ENCODE peak calls at places on chromosomes 6 and 20, in six cellular contexts. One of them, this sample, is unnamed.
A peak's percentile ranks its signal among the peaks of the same experiment; 100 is the strongest.

GRCh38 chr6:98944598-98945011 is 3.1 kb downstream of the FBXL4 start:
- DNase-seq in A549: no peak
- DNase-seq in WTC11: no peak
- DNase-seq in H1: no peak
- DNase-seq in K562: peak; percentile 9
- DNase-seq in HepG2: peak; percentile 90
- DNase-seq in this sample: peak; percentile 12

GRCh38 chr6:147244832-147245231 is 40.6 kb downstream of the STXBP5 start:
- DNase-seq in A549: no peak
- DNase-seq in WTC11: no peak
- DNase-seq in H1: no peak
- DNase-seq in K562: no peak
- DNase-seq in HepG2: no peak
- DNase-seq in this sample: no peak

GRCh38 chr6:20850687-20851416 is 316.6 kb downstream of the CDKAL1 start:
- DNase-seq in A549: no peak
- DNase-seq in WTC11: no peak
- DNase-seq in H1: no peak
- DNase-seq in K562: no peak
- DNase-seq in HepG2: no peak
- DNase-seq in this sample: no peak

GRCh38 chr6:163711615-163712568 is 297.4 kb downstream of the QKI start:
- DNase-seq in A549: peak; percentile 8
- DNase-seq in WTC11: no peak
- DNase-seq in H1: no peak
- DNase-seq in K562: no peak
- DNase-seq in HepG2: peak; percentile 11
- DNase-seq in this sample: no peak

GRCh38 chr20:32227744-32228688 is 20.3 kb downstream of the POFUT1 start:
- DNase-seq in A549: no peak
- DNase-seq in WTC11: no peak
- DNase-seq in H1: no peak
- DNase-seq in K562: no peak
- DNase-seq in HepG2: no peak
- DNase-seq in this sample: no peak

GRCh38 chr6:15793288-15793687 is 130.5 kb upstream of the DTNBP1 start:
- DNase-seq in A549: no peak
- DNase-seq in WTC11: no peak
- DNase-seq in H1: no peak
- DNase-seq in K562: peak; percentile 74
- DNase-seq in HepG2: no peak
- DNase-seq in this sample: no peak

GRCh38 chr6:12313311-12313991 is 23.3 kb downstream of the EDN1 start:
- DNase-seq in A549: no peak
- DNase-seq in WTC11: no peak
- DNase-seq in H1: no peak
- DNase-seq in K562: no peak
- DNase-seq in HepG2: no peak
- DNase-seq in this sample: no peak

GRCh38 chr20:63768591-63769515 is 29.3 kb downstream of the SLC2A4RG start:
- DNase-seq in A549: no peak
- DNase-seq in WTC11: no peak
- DNase-seq in H1: no peak
- DNase-seq in K562: no peak
- DNase-seq in HepG2: no peak
- DNase-seq in this sample: no peak

GRCh38 chr6:112016335-112016734 is 37.6 kb upstream of the CCN6 start:
- DNase-seq in A549: no peak
- DNase-seq in WTC11: no peak
- DNase-seq in H1: no peak
- DNase-seq in K562: no peak
- DNase-seq in HepG2: no peak
- DNase-seq in this sample: peak; percentile 45

GRCh38 chr6:2185056-2185455 is 60.3 kb downstream of the GMDS start:
- DNase-seq in A549: no peak
- DNase-seq in WTC11: no peak
- DNase-seq in H1: no peak
- DNase-seq in K562: no peak
- DNase-seq in HepG2: no peak
- DNase-seq in this sample: no peak

GRCh38 chr20:35523298-35523888 is 6.1 kb downstream of the C20orf173 start:
- DNase-seq in A549: peak; percentile 76
- DNase-seq in WTC11: peak; percentile 69
- DNase-seq in H1: no peak
- DNase-seq in K562: peak; percentile 66
- DNase-seq in HepG2: peak; percentile 47
- DNase-seq in this sample: no peak

GRCh38 chr20:8388146-8388545 is 256.1 kb downstream of the PLCB1 start:
- DNase-seq in A549: no peak
- DNase-seq in WTC11: no peak
- DNase-seq in H1: no peak
- DNase-seq in K562: no peak
- DNase-seq in HepG2: no peak
- DNase-seq in this sample: peak; percentile 37

GRCh38 chr6:42104095-42104806 is 38.2 kb downstream of the C6orf132 start:
- DNase-seq in A549: no peak
- DNase-seq in WTC11: peak; percentile 85
- DNase-seq in H1: peak; percentile 51
- DNase-seq in K562: peak; percentile 94
- DNase-seq in HepG2: peak; percentile 61
- DNase-seq in this sample: peak; percentile 64

GRCh38 chr6:158561247-158561884 is 1.5 kb downstream of the TMEM181 start:
- DNase-seq in A549: no peak
- DNase-seq in WTC11: no peak
- DNase-seq in H1: no peak
- DNase-seq in K562: no peak
- DNase-seq in HepG2: no peak
- DNase-seq in this sample: no peak

GRCh38 chr6:154960299-154960796 is 34.8 kb upstream of the TIAM2 start:
- DNase-seq in A549: no peak
- DNase-seq in WTC11: no peak
- DNase-seq in H1: no peak
- DNase-seq in K562: peak; percentile 17
- DNase-seq in HepG2: peak; percentile 93
- DNase-seq in this sample: no peak

GRCh38 chr6:129767776-129768490 is 58.0 kb upstream of the ARHGAP18 start:
- DNase-seq in A549: no peak
- DNase-seq in WTC11: no peak
- DNase-seq in H1: no peak
- DNase-seq in K562: no peak
- DNase-seq in HepG2: no peak
- DNase-seq in this sample: no peak

GRCh38 chr20:11217322-11217989 is 543.7 kb upstream of the JAG1 start:
- DNase-seq in A549: no peak
- DNase-seq in WTC11: no peak
- DNase-seq in H1: no peak
- DNase-seq in K562: no peak
- DNase-seq in HepG2: no peak
- DNase-seq in this sample: peak; percentile 93

GRCh38 chr6:63571883-63572732 is at the start of the genes LOC128125822 and PTP4A1:
- DNase-seq in A549: peak; percentile 60
- DNase-seq in WTC11: peak; percentile 97
- DNase-seq in H1: peak; percentile 92
- DNase-seq in K562: peak; percentile 94
- DNase-seq in HepG2: peak; percentile 95
- DNase-seq in this sample: peak; percentile 97

GRCh38 chr20:32536861-32537656 is 48.1 kb downstream of the NOL4L start:
- DNase-seq in A549: no peak
- DNase-seq in WTC11: peak; percentile 42
- DNase-seq in H1: no peak
- DNase-seq in K562: no peak
- DNase-seq in HepG2: no peak
- DNase-seq in this sample: no peak

GRCh38 chr6:72521684-72522083 is 100.2 kb upstream of the KCNQ5 start:
- DNase-seq in A549: no peak
- DNase-seq in WTC11: no peak
- DNase-seq in H1: no peak
- DNase-seq in K562: no peak
- DNase-seq in HepG2: no peak
- DNase-seq in this sample: no peak

GRCh38 chr6:72525821-72526550 is 95.9 kb upstream of the KCNQ5 start:
- DNase-seq in A549: no peak
- DNase-seq in WTC11: no peak
- DNase-seq in H1: no peak
- DNase-seq in K562: no peak
- DNase-seq in HepG2: no peak
- DNase-seq in this sample: no peak

GRCh38 chr6:72519871-72520270 is 102.0 kb upstream of the KCNQ5 start:
- DNase-seq in A549: no peak
- DNase-seq in WTC11: no peak
- DNase-seq in H1: no peak
- DNase-seq in K562: no peak
- DNase-seq in HepG2: no peak
- DNase-seq in this sample: no peak

GRCh38 chr6:72522735-72523141 is 99.1 kb upstream of the KCNQ5 start:
- DNase-seq in A549: peak; percentile 1
- DNase-seq in WTC11: peak; percentile 66
- DNase-seq in H1: peak; percentile 36
- DNase-seq in K562: peak; percentile 42
- DNase-seq in HepG2: peak; percentile 9
- DNase-seq in this sample: no peak

DNA sequence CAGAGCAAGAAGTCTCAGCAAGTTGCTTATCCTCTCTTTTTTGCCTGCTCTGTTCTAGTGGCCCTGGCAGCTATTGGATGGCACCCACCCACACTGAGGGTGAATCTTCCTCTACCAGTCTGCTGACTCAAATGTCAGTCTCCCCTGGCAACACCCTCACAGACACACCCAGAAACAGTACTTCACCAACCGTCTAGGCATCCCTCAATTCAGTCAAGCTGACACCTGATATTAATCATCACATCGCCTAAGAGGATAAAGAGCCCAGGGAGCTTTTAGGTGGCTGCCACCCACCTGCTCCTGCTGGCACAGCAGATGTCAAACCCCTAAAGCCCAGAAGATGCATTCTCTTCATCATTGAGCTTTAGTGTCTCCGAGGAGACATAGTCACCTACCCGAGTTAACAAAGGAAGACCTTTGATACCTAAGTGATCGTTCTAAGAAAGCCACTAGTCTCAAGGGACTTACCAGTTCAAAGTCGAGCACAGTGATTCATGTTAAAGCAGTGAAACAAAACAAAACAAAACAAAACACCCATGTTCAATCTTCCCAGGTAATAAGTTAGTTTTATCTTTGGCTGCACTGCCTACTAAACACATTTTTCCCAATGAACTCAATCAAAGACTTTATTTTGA is 97.7 kb upstream of the KCNQ5 start:
- DNase-seq in A549: no peak
- DNase-seq in WTC11: no peak
- DNase-seq in H1: no peak
- DNase-seq in K562: no peak
- DNase-seq in HepG2: no peak
- DNase-seq in this sample: no peak
- TF ChIP-seq MAX in A549: no peak
- TF ChIP-seq MAX in WTC11: no peak
- TF ChIP-seq MAX in H1: no peak
- TF ChIP-seq MAX in K562: no peak
- TF ChIP-seq MAX in HepG2: no peak
- TF ChIP-seq MAX in this sample: no peak

DNA sequence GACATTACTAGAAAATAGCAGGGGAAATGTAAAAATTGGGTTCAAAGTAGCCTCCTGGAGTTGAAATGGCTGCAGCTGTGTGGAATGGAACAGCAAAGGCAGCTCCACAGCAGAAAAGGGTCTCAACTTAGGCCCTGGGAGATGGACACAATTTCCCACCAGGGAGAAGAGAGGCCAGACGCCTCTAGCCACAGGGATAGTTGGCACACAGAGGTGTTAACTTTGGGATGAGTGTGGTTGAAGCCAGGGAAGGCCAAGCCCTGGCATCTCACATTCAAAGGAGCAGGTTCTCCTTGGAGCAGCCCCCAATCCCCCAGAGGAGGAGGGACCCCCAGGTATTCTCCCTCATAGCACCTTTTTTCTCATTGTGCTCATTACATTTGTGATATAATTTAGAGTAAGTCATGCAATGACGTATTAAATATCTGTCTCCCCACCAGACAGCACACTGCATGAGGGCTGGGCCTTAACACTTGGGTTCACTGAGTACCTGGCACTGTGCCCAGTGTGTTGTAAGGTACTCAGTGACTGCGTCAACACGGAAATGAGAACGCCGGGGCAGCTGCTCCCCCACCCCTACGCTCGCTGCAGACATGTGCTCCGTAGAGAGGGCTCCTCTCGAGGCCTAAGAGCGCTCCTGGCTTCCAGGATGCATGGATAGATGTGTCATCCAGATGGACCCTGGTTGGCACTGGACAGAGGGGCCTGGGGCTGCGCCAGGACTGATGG is 76.0 kb upstream of the CD93 start:
- DNase-seq in A549: no peak
- DNase-seq in WTC11: no peak
- DNase-seq in H1: no peak
- DNase-seq in K562: no peak
- DNase-seq in HepG2: peak; percentile 73
- DNase-seq in this sample: peak; percentile 58
- TF ChIP-seq JUN in A549: no peak
- TF ChIP-seq JUN in WTC11: no peak
- TF ChIP-seq JUN in H1: no peak
- TF ChIP-seq JUN in K562: no peak
- TF ChIP-seq JUN in HepG2: no peak
- TF ChIP-seq JUN in this sample: no peak

GRCh38 chr6:140854363-140854762 is 1278.4 kb upstream of the GJE1 start:
- DNase-seq in A549: no peak
- DNase-seq in WTC11: no peak
- DNase-seq in H1: no peak
- DNase-seq in K562: no peak
- DNase-seq in HepG2: no peak
- DNase-seq in this sample: no peak

GRCh38 chr6:140850438-140850837 is 1282.3 kb upstream of the GJE1 start:
- DNase-seq in A549: no peak
- DNase-seq in WTC11: no peak
- DNase-seq in H1: no peak
- DNase-seq in K562: no peak
- DNase-seq in HepG2: no peak
- DNase-seq in this sample: peak; percentile 62

GRCh38 chr6:140857734-140858380 is 1274.9 kb upstream of the GJE1 start:
- DNase-seq in A549: peak; percentile 20
- DNase-seq in WTC11: no peak
- DNase-seq in H1: no peak
- DNase-seq in K562: no peak
- DNase-seq in HepG2: no peak
- DNase-seq in this sample: peak; percentile 89

GRCh38 chr6:140858381-140858971 is 1274.2 kb upstream of the GJE1 start:
- DNase-seq in A549: no peak
- DNase-seq in WTC11: no peak
- DNase-seq in H1: no peak
- DNase-seq in K562: no peak
- DNase-seq in HepG2: no peak
- DNase-seq in this sample: peak; percentile 32

GRCh38 chr6:140855520-140855919 is 1277.2 kb upstream of the GJE1 start:
- DNase-seq in A549: no peak
- DNase-seq in WTC11: no peak
- DNase-seq in H1: no peak
- DNase-seq in K562: no peak
- DNase-seq in HepG2: no peak
- DNase-seq in this sample: peak; percentile 15
- TF ChIP-seq MAX in A549: no peak
- TF ChIP-seq MAX in WTC11: no peak
- TF ChIP-seq MAX in H1: no peak
- TF ChIP-seq MAX in K562: no peak
- TF ChIP-seq MAX in HepG2: no peak
- TF ChIP-seq MAX in this sample: no peak

GRCh38 chr20:56171087-56172012 is 77.2 kb upstream of the MC3R start:
- DNase-seq in A549: no peak
- DNase-seq in WTC11: no peak
- DNase-seq in H1: no peak
- DNase-seq in K562: no peak
- DNase-seq in HepG2: peak; percentile 41
- DNase-seq in this sample: no peak
- TF ChIP-seq JUN in A549: no peak
- TF ChIP-seq JUN in WTC11: no peak
- TF ChIP-seq JUN in H1: no peak
- TF ChIP-seq JUN in K562: no peak
- TF ChIP-seq JUN in HepG2: no peak
- TF ChIP-seq JUN in this sample: no peak

This sample was measured in endothelial cell of umbilical vein.